ENCODE peak calls at places on chromosomes 3 and 15, in five cellular contexts. Z is WTC11, D is K562, X is HepG2, U is H1. K is an unnamed sample.

GRCh38 chr3:154786724-154787123 is 293.4 kb upstream of the MME start:
- DNase-seq in Z (no peak), D (no peak), X (no peak), U (no peak), K (no peak)

GRCh38 chr15:66833803-66834202 is 131.8 kb downstream of the SMAD6 start:
- DNase-seq in Z (no peak), D (no peak), X (no peak), U (no peak), K (no peak)

GRCh38 chr15:96350321-96350720 is 19.8 kb downstream of the NR2F2 start:
- DNase-seq in Z (no peak), D (no peak), X (no peak), U (no peak), K (no peak)

GRCh38 chr3:29955413-29955812 is 651.0 kb upstream of the TGFBR2 start:
- DNase-seq in Z (no peak), D (no peak), X (no peak), U (no peak), K (no peak)

GRCh38 chr3:160099855-160100254 is 111.2 kb downstream of the IL12A start:
- DNase-seq in Z (no peak), D (no peak), X (no peak), U (no peak), K (no peak)

GRCh38 chr3:183275418-183275817 is 22.4 kb downstream of the B3GNT5 start:
- DNase-seq in Z (no peak), D (no peak), X (no peak), U (no peak), K (no peak)

GRCh38 chr15:90813796-90814192 is 54.6 kb upstream of the FURIN start:
- DNase-seq in Z (no peak), D (no peak), X (no peak), U (no peak), K (no peak)

GRCh38 chr3:36663666-36664291 is 100.6 kb downstream of the DCLK3 start:
- DNase-seq in Z (no peak), D (no peak), X (no peak), U (no peak), K (no peak)

GRCh38 chr15:40357723-40358491 is at the start of gene DISP2:
- DNase-seq in Z (peak; percentile 91), D (peak; percentile 99), X (peak; percentile 60), U (no peak), K (peak; percentile 92)

GRCh38 chr3:100072328-100073048 is 41.8 kb downstream of the FILIP1L start:
- DNase-seq in Z (no peak), D (no peak), X (no peak), U (no peak), K (no peak)

GRCh38 chr3:54954516-54954915 is 26.7 kb upstream of the LRTM1 start:
- DNase-seq in Z (no peak), D (no peak), X (no peak), U (peak; percentile 25), K (no peak)

GRCh38 chr3:186746008-186746407 is 28.8 kb downstream of the KNG1 start:
- DNase-seq in Z (peak; percentile 35), D (peak; percentile 41), X (peak; percentile 94), U (no peak), K (no peak)

GRCh38 chr3:98325055-98325454 is 28.6 kb upstream of the OR5K4 start:
- DNase-seq in Z (peak; percentile 51), D (no peak), X (no peak), U (no peak), K (no peak)

GRCh38 chr3:140708815-140709214 is 31.0 kb downstream of the TRIM42 start:
- DNase-seq in Z (no peak), D (no peak), X (no peak), U (no peak), K (no peak)

GRCh38 chr3:111548060-111548459 is 6.1 kb downstream of the CD96 start:
- DNase-seq in Z (no peak), D (no peak), X (no peak), U (no peak), K (no peak)

GRCh38 chr3:136141296-136141785 is 54.8 kb downstream of the MSL2 start:
- DNase-seq in Z (no peak), D (no peak), X (no peak), U (no peak), K (no peak)

GRCh38 chr3:101193957-101194356 is 126.4 kb downstream of the IMPG2 start:
- DNase-seq in Z (no peak), D (no peak), X (no peak), U (no peak), K (no peak)

GRCh38 chr3:8445861-8446260 is 55.8 kb upstream of the LMCD1 start:
- DNase-seq in Z (no peak), D (no peak), X (no peak), U (no peak), K (no peak)

GRCh38 chr3:56536735-56537134 is 20.2 kb upstream of the CCDC66 start:
- DNase-seq in Z (no peak), D (no peak), X (no peak), U (no peak), K (no peak)

GRCh38 chr15:31116423-31117030 is 15.0 kb upstream of the TRPM1 start:
- DNase-seq in Z (no peak), D (no peak), X (no peak), U (no peak), K (no peak)

GRCh38 chr3:66473637-66474036 is 27.2 kb downstream of the LRIG1 start:
- DNase-seq in Z (no peak), D (no peak), X (no peak), U (no peak), K (no peak)

GRCh38 chr3:122305818-122306621 is 19.0 kb upstream of the CSTA start:
- DNase-seq in Z (peak; percentile 30), D (no peak), X (peak; percentile 67), U (no peak), K (no peak)
- TF ChIP-seq SP1 in Z (no peak), D (no peak), X (no peak), U (no peak), K (no peak)

GRCh38 chr15:98686983-98687382 is 38.6 kb downstream of the IGF1R start:
- DNase-seq in Z (no peak), D (no peak), X (no peak), U (no peak), K (no peak)
- TF ChIP-seq SP1 in Z (no peak), D (no peak), X (no peak), U (no peak), K (no peak)

DNA sequence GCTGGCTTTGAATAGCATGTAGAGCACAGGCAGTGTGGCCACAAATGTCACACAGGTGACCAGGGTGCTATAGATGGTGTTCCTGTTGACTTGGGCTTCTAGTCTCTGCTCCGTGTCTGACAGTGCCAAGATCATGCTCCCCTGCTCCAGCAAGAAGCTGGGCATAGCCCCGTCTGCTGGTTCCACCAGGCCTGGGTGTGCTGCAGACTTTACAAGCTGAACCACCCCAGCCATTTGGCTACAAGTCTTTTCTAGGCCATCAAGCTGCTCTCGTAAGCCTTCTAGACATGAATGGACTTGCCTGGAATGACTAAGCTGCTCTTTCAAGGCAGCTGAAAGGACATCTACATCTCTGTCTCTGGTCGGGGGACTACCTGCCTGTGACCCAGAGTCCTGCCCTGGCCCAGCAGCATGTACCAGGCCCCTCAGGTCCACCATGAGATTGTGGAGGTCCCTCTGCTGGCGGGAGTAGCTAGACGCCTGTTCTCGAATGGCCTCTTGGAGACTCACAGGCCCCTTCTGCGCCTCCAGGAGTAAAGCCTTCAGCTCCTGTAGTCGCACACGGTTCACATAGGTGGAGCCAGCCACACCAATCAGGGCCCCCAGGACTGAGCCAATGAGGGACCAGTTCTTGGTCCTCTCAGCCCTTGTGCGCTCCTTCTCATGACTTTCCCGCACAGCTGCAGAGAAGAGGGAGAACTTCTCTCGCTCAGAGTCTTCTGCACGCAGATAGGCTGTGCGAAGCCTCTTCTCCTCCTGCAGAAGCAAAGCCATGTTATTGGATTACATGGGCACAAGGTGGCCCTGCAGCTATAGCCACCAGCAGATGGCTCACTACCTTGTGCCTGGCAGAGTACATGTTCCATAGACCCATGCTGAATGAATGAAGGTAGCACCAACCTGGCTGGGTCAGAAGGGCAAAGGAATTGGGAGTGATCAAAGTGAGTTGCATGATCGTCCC is 2.8 kb upstream of the PLXNB1 start:
- DNase-seq in Z (peak; percentile 75), D (no peak), X (no peak), U (no peak), K (no peak)
- TF ChIP-seq SP1 in Z (no peak), D (no peak), X (no peak), U (no peak), K (no peak)

GRCh38 chr3:195697582-195698324 is 23.0 kb upstream of the MUC20 start:
- DNase-seq in Z (no peak), D (peak; percentile 89), X (no peak), U (no peak), K (no peak)
- TF ChIP-seq SP1 in Z (no peak), D (peak; percentile 65), X (no peak), U (peak; percentile 29), K (no peak)